ENCODE peak calls at places on chromosomes 6 and 20, in four cellular contexts. A, X, W and D are unnamed samples.

GRCh38 chr6:162621246-162621645 is 106.3 kb downstream of the PRKN start:
- DNase-seq in A (no peak), X (no peak), W (peak; percentile 42), D (no peak)

GRCh38 chr6:89984926-89985743 is 90.9 kb downstream of the GJA10 start:
- DNase-seq in X (no peak), W (peak; percentile 79), A (peak; percentile 91), D (no peak)

GRCh38 chr20:14127831-14128230 is 132.5 kb downstream of the MACROD2 start:
- DNase-seq in A (no peak), W (no peak), X (no peak), D (no peak)

GRCh38 chr6:4973972-4974885 is 29.6 kb downstream of the RPP40 start:
- DNase-seq in A (no peak), X (no peak), W (peak; percentile 72), D (no peak)

GRCh38 chr6:45132059-45132458 is 196.1 kb upstream of the RUNX2 start:
- DNase-seq in A (no peak), X (no peak), W (peak; percentile 22), D (no peak)

GRCh38 chr6:29071831-29072723 is 15.0 kb downstream of the OR2B3 start:
- DNase-seq in X (peak; percentile 26), W (no peak), A (no peak), D (no peak)

GRCh38 chr20:50872562-50873288 is 58.5 kb downstream of the ADNP start:
- DNase-seq in W (no peak), A (no peak), X (peak; percentile 14), D (no peak)

GRCh38 chr6:134105903-134106302 is 53.5 kb upstream of the SLC2A12 start:
- DNase-seq in A (no peak), W (no peak), X (no peak), D (no peak)

GRCh38 chr6:33249732-33250625 is 21.7 kb downstream of the VPS52 start:
- DNase-seq in A (no peak), X (no peak), W (peak; percentile 72), D (peak; percentile 75)

GRCh38 chr6:8157839-8158238 is 55.5 kb upstream of the EEF1E1 start:
- DNase-seq in X (no peak), A (no peak), W (no peak), D (no peak)

GRCh38 chr6:81708306-81708705 is 44.2 kb downstream of the TENT5A start:
- DNase-seq in W (no peak), X (peak; percentile 8), A (no peak), D (no peak)

GRCh38 chr6:96001891-96002575 is 13.7 kb upstream of the FUT9 start:
- DNase-seq in W (no peak), A (no peak), X (no peak), D (no peak)

GRCh38 chr20:19120011-19120410 is 92.4 kb upstream of the SLC24A3 start:
- DNase-seq in W (no peak), X (no peak), A (no peak), D (no peak)

GRCh38 chr6:26224940-26225847 is 138.0 kb downstream of the HFE start:
- DNase-seq in X (no peak), A (no peak), W (peak; percentile 98), D (peak; percentile 79)

GRCh38 chr6:6843057-6843627 is 254.6 kb downstream of the LY86 start:
- DNase-seq in W (peak; percentile 36), A (no peak), X (no peak), D (no peak)

GRCh38 chr20:15061955-15062354 is 724.5 kb upstream of the FLRT3 start:
- DNase-seq in X (no peak), W (no peak), A (no peak), D (no peak)

GRCh38 chr6:3413612-3414011 is 43.2 kb downstream of the SLC22A23 start:
- DNase-seq in W (no peak), X (no peak), A (no peak), D (no peak)

GRCh38 chr20:50987493-50988210 is 29.0 kb downstream of the MOCS3 start:
- DNase-seq in W (peak; percentile 89), X (peak; percentile 89), A (peak; percentile 58), D (peak; percentile 51)

GRCh38 chr6:41489284-41489851 is 56.8 kb upstream of the FOXP4 start:
- DNase-seq in X (no peak), W (peak; percentile 35), A (no peak), D (no peak)

GRCh38 chr6:39980839-39981580 is 46.7 kb upstream of the MOCS1 start:
- DNase-seq in A (no peak), W (peak; percentile 58), X (peak; percentile 60), D (no peak)